ENCODE peak calls at places on chromosome 10, in six cellular contexts. K is GM23248; W is cardiac muscle cell; N is CD8-positive, alpha-beta memory T cell; F is heart right ventricle; Y is CD4-positive, CD25-positive, alpha-beta regulatory T cell. R is an unnamed sample. For H3K36me3, the result is how much of the 10 kb centered on the place peaks cover.

GRCh38 chr10:127243490-127244272 is 47.3 kb upstream of the INSYN2A start:
- DNase-seq in W (peak), F (no peak), N (peak), K (peak), Y (no peak), R (peak)

GRCh38 chr10:103564799-103565365 is 71.4 kb downstream of the NEURL1 start:
- DNase-seq in F (no peak), W (peak), Y (no peak), N (no peak), K (peak), R (no peak)

GRCh38 chr10:121579656-121580055 is 18.6 kb downstream of the FGFR2 start:
- DNase-seq in F (no peak), W (no peak), Y (no peak), N (no peak), K (no peak), R (no peak)

GRCh38 chr10:118237930-118238329 is 104.2 kb downstream of the FAM204A start:
- DNase-seq in F (no peak), K (no peak), N (no peak), Y (no peak), W (no peak), R (no peak)

GRCh38 chr10:15430969-15431791 is 60.1 kb upstream of the FAM171A1 start:
- DNase-seq in K (no peak), N (no peak), W (no peak), Y (no peak), F (no peak), R (no peak)

GRCh38 chr10:119270893-119271361 is 63.6 kb downstream of the GRK5 start:
- DNase-seq in W (no peak), N (peak), F (peak), Y (peak), K (no peak), R (peak)

GRCh38 chr10:42475168-42476098 is 162.9 kb downstream of the ZNF33B start:
- DNase-seq in F (no peak), N (no peak), K (peak), W (no peak), Y (no peak), R (no peak)

GRCh38 chr10:46551701-46552525 is 4.5 kb downstream of the GPRIN2 start:
- DNase-seq in N (no peak), K (no peak), W (no peak), F (peak), Y (no peak), R (no peak)

GRCh38 chr10:62665771-62666170 is 138.7 kb upstream of the ADO start:
- DNase-seq in K (no peak), Y (no peak), W (no peak), N (no peak), F (no peak), R (no peak)

GRCh38 chr10:491667-492424 is 197.6 kb downstream of the DIP2C start:
- DNase-seq in W (no peak), Y (no peak), K (no peak), F (no peak), N (no peak), R (no peak)

GRCh38 chr10:114767101-114767588 is 54.4 kb upstream of the FHIP2A start:
- DNase-seq in F (no peak), Y (no peak), W (no peak), N (no peak), K (peak), R (peak)

GRCh38 chr10:17756557-17757208 is 4.7 kb downstream of the TMEM236 start:
- DNase-seq in K (peak), W (no peak), Y (no peak), N (no peak), F (no peak), R (no peak)

GRCh38 chr10:42932735-42933453 is 144.0 kb upstream of the RET start:
- DNase-seq in Y (peak), K (no peak), F (no peak), N (no peak), W (peak), R (peak)

DNA sequence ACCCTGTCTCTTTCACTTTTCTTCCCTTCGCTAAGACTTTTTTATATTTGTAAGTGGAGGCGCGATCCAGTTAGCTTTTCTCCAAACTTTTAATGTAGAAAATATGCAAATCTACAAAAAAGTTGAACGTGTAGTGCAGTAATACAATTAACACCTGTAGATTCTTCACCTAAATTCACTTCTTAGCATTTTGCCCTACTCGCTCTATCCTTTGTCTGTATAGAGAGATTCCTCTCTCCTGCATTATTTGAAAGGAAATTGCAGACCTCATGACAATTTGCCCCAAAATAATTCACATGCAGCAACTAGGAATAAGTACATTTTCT is 21.4 kb downstream of the FGFBP3 start:
- DNase-seq in W (no peak), K (no peak), N (no peak), F (no peak), Y (no peak), R (no peak)
- H3K27ac ChIP-seq in W (peak), K (no peak), N (no peak), F (no peak), Y (no peak), R (peak)

DNA sequence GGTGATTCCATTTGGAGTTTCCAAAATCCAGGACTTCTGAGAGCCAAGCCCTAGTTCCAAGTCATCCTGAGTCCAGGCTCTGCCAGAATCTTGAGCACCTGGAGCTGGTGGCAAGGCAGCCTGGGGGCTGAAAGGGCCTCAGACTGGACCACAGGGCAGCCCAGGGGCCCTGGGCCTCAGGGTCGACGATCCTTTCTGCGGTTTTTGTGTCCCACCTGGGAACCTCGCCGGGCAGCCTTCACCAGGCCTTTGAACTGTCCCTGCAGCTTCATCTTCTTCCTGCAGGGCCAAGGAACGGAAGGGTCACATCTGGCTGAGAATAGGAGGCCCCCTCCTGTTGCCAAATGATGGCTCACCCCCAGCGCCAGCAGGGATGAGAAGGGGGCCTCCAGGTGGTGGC is 22.4 kb upstream of the FRAT2 start:
- DNase-seq in W (no peak), F (no peak), K (no peak), N (no peak), Y (no peak), R (no peak)
- H3K36me3 ChIP-seq in W (under half), F (under half), K (under half), N (under half), Y (under half), R (under half)

GRCh38 chr10:116753759-116754158 is 11.4 kb upstream of the HSPA12A start:
- DNase-seq in F (no peak), N (no peak), Y (no peak), W (no peak), K (peak), R (no peak)

GRCh38 chr10:116756277-116756676 is 13.9 kb upstream of the HSPA12A start:
- DNase-seq in F (no peak), K (peak), N (no peak), W (no peak), Y (no peak), R (no peak)

GRCh38 chr10:116752563-116752962 is 10.2 kb upstream of the HSPA12A start:
- DNase-seq in W (no peak), N (no peak), Y (no peak), K (no peak), F (no peak), R (no peak)

GRCh38 chr10:116757246-116757645 is 14.9 kb upstream of the HSPA12A start:
- DNase-seq in Y (no peak), N (no peak), W (peak), K (no peak), F (no peak), R (no peak)

GRCh38 chr10:116752969-116753665 is 10.8 kb upstream of the HSPA12A start:
- DNase-seq in N (no peak), F (no peak), K (no peak), W (no peak), Y (no peak), R (no peak)
- H3K27ac ChIP-seq in N (no peak), F (no peak), K (no peak), W (no peak), Y (no peak), R (no peak)

GRCh38 chr10:48554246-48554645 is 50.6 kb downstream of the ARHGAP22 start:
- DNase-seq in K (no peak), N (no peak), F (no peak), Y (no peak), W (no peak), R (no peak)

GRCh38 chr10:48556065-48556464 is 48.8 kb downstream of the ARHGAP22 start:
- DNase-seq in K (no peak), F (no peak), Y (no peak), W (no peak), N (no peak), R (no peak)

GRCh38 chr10:48556713-48557112 is 48.2 kb downstream of the ARHGAP22 start:
- DNase-seq in W (no peak), K (no peak), Y (no peak), N (no peak), F (no peak), R (no peak)

GRCh38 chr10:48554668-48555067 is 50.2 kb downstream of the ARHGAP22 start:
- DNase-seq in Y (no peak), F (no peak), W (no peak), N (no peak), K (peak), R (no peak)

DNA sequence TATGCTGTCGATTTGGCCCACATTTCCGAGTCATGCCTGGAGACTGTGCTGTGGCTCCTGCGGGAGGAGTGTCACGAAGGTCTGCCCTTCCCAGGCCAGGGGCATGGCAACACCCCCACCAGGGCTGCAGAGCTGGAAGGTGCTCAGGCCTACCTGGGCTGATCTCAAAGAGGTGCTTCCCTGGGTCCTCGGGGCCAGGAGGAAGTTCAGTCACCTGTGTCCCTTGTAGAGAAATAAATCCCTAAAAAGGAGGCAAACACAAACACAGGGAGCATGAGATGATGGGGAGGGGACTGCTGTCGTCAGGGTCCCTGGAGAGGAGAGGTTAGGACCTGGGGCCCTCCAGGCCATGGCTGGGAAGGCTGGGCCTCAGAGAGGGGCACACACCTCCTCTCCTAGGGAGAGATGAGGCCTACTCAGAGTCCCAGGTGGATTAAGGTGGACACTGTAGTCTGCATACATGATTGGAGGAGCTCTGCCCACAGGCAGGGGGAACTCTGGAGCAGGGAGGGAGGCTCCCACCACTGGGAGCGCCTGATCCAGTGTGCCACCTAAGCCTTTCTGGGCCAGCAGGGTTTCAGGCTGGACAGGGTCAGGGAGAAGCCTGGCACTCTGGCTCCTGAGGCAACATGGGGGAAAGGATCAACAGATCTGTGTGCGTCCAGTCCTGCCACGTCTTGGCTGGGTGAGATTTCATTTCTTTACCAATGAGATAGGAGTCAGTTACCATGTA is 49.4 kb downstream of the ARHGAP22 start:
- DNase-seq in W (no peak), K (no peak), N (no peak), Y (no peak), F (no peak), R (no peak)
- H3K36me3 ChIP-seq in W (under half), K (under half), N (under half), Y (under half), F (under half), R (under half)

DNA sequence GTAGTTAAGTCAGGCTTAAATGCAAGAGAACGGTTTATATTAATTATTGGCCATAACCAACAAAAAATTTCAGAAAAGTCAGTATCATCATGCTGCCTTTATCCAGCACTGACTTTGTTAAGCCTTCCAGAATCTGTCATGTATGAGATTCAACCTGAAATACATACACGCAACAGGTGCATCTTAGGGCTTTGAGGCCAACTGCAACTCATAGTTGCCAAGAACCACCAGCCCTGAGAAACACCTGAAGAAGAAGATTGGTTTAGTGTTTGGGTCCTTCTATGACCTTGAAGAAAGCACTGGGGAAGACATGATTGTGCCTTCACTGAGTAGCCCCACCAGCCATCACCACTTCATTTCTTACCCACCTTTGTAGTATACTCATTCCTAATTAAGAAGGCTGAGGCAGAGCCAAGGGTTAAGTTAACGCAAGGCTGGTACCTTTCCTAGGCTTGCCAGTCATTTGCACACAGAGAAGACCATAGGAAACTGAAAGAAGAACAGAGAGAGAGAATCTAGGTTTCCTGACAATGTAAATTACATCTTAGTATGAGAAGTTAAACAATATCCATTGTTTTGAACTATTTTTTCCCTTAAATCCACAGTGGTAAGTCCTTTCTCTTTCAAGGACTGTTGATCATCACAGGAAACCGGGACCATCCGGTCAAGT is 200.1 kb upstream of the PRKCQ start:
- DNase-seq in Y (no peak), K (no peak), N (no peak), F (no peak), W (no peak), R (no peak)
- H3K27ac ChIP-seq in Y (no peak), K (peak), N (no peak), F (no peak), W (no peak), R (no peak)

DNA sequence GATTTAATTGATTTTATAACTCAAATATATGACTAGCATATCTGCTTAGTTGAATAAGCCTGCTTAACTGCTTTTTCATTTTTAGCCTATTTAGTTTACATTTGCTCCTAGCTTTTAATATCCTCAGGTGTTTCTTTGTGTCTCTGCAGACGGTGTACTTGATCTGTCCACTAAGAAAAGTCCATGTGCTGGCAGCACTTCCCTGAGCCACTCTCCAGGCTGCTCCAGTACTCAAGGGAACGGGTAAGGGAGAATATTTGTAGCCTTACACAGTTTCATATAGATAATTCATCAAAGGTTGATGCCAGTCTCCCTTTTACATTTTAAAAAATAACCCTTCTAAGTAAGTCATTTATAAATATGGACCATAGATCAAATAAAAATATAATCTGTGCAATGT is 119.9 kb downstream of the LCOR start:
- DNase-seq in W (no peak), F (no peak), K (no peak), N (no peak), Y (no peak), R (no peak)
- H3K36me3 ChIP-seq in W (under half), F (under half), K (under half), N (under half), Y (half or more), R (under half)

DNA sequence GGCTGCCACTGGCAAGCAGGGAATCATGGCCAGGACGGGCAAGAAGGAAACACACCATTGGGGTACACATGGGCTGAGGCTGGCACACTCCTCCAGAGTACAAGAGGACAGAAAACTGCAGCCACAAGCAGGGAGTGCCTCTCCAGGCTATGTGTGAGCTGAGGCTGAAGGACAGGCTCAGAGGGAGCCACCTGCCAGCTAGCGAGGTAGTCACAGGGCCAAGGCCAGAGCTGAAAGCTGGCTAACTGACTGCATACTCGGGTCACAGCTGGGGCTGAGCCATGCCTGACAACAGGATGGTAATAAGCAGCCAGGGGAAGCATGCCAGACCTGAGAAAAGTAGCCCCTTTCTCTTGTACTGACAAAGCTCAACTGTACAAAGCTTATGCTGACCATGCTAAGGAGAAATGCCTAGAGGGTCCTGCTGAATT is 52.0 kb downstream of the KIF5B start:
- DNase-seq in F (peak), Y (no peak), W (peak), K (peak), N (no peak), R (no peak)
- H3K27ac ChIP-seq in F (peak), Y (peak), W (peak), K (no peak), N (no peak), R (no peak)

GRCh38 chr10:31171402-31172120 is 139.9 kb upstream of the ZNF438 start:
- DNase-seq in Y (no peak), K (peak), F (no peak), W (no peak), N (no peak), R (no peak)

DNA sequence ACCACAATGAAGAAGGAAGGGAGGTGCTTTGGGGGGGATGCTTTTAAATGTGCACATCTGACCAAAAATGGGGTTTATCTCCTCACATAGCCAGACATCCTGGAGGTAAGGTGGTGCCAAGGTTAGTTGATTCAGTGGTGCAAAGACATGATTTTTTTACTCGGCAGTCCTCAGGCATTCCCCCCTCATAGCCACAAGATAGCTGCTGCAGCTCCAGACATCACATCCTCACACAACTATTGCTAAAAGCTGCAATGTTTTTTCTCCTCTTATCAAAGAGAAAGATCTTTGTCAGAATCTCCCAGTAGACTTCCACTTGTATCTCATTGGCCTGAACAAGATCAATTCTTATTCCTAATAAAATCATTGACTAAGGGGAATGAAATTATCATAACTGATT is 141.3 kb upstream of the ZNF438 start:
- DNase-seq in N (no peak), F (no peak), Y (no peak), K (no peak), W (no peak), R (no peak)
- H3K36me3 ChIP-seq in N (under half), F (under half), Y (under half), K (under half), W (under half), R (under half)

DNA sequence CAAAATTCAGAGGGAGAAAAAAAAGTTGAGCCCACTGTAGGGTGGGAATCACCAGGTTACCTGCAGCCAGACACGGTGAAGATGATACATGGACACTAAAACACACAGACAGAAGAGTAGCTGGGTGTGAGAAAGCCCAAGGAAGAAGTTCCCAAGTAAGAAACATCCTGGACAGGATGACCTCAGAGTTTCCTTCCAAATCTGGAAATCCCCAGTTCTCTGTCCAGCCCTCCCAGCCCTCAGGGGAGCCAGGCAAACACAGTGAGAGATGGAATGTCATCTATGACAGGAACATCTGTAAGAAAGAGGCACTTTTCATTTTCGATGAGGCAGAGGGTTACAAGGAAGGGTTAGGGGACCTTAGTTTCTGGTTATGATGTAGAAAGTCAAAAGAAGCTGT is 125.1 kb upstream of the LYZL1 start:
- DNase-seq in F (peak), Y (no peak), K (peak), N (no peak), W (no peak), R (no peak)
- H3K27ac ChIP-seq in F (no peak), Y (no peak), K (no peak), N (no peak), W (no peak), R (no peak)

GRCh38 chr10:93330824-93331223 is 151.3 kb downstream of the MYOF start:
- DNase-seq in Y (no peak), F (no peak), W (no peak), N (no peak), K (no peak), R (no peak)
- H3K36me3 ChIP-seq in Y (under half), F (under half), W (under half), N (under half), K (half or more), R (under half)

R was measured in naive thymus-derived CD4-positive, alpha-beta T cell.